ENCODE peak calls at places on chromosomes 2 and 18, in nine cellular contexts. J, T, U, A, M, E, L, X and N are unnamed samples.

GRCh38 chr2:15934291-15934945 is 5.9 kb upstream of the MYCN start:
- DNase-seq in M (no peak), J (no peak), T (no peak), U (no peak), X (no peak), L (no peak), E (no peak), A (no peak), N (no peak)

GRCh38 chr2:85852979-85853498 is 35.8 kb downstream of the ST3GAL5 start:
- DNase-seq in X (no peak), E (no peak), A (no peak), J (no peak), U (no peak), L (peak), M (no peak), T (no peak), N (peak)

GRCh38 chr2:45651415-45652089 is at the start of gene PRKCE:
- DNase-seq in L (peak), A (no peak), M (no peak), J (peak), E (peak), U (no peak), X (peak), T (peak), N (no peak)

GRCh38 chr2:203623104-203623503 is 83.3 kb upstream of the CD28 start:
- DNase-seq in U (peak), M (no peak), E (no peak), X (no peak), A (peak), J (peak), T (no peak), L (peak), N (peak)

GRCh38 chr18:79849328-79850207 is 51.8 kb downstream of the KCNG2 start:
- DNase-seq in E (no peak), J (no peak), T (no peak), M (no peak), X (no peak), L (no peak), A (no peak), U (no peak), N (no peak)

GRCh38 chr2:96116424-96116878 is at the start of gene ADRA2B:
- DNase-seq in L (no peak), M (peak), A (no peak), J (peak), U (no peak), T (peak), E (peak), X (peak), N (no peak)

GRCh38 chr2:218998414-218999002 is 5.3 kb upstream of the CRYBA2 start:
- DNase-seq in J (peak), X (no peak), L (no peak), M (peak), A (no peak), U (no peak), T (no peak), E (no peak), N (no peak)

GRCh38 chr2:120958623-120959366 is 223.1 kb downstream of the GLI2 start:
- DNase-seq in T (no peak), M (no peak), L (no peak), U (no peak), A (no peak), E (no peak), J (peak), X (peak), N (no peak)

GRCh38 chr2:101349893-101350662 is 37.2 kb downstream of the CREG2 start:
- DNase-seq in U (peak), A (no peak), T (no peak), J (no peak), M (no peak), X (no peak), L (peak), E (no peak), N (no peak)

GRCh38 chr18:33711514-33711913 is 133.5 kb downstream of the ASXL3 start:
- DNase-seq in A (no peak), M (no peak), X (no peak), J (no peak), T (no peak), U (no peak), E (no peak), L (no peak), N (no peak)

GRCh38 chr2:217101972-217102371 is 242.1 kb upstream of the TNP1 start:
- DNase-seq in A (no peak), M (no peak), L (no peak), J (no peak), T (no peak), U (no peak), X (no peak), E (no peak), N (no peak)

GRCh38 chr2:15577071-15577706 is 14.5 kb upstream of the DDX1 start:
- DNase-seq in U (peak), J (peak), X (peak), E (peak), A (peak), L (peak), T (peak), M (peak), N (peak)

GRCh38 chr18:25672490-25672889 is 320.5 kb upstream of the ZNF521 start:
- DNase-seq in E (no peak), U (no peak), X (peak), T (no peak), L (no peak), M (no peak), J (peak), A (no peak), N (no peak)

GRCh38 chr18:23166863-23167531 is 31.7 kb downstream of the CABLES1 start:
- DNase-seq in L (no peak), A (no peak), U (no peak), E (no peak), T (no peak), J (no peak), M (no peak), X (no peak), N (no peak)

GRCh38 chr2:167925775-167926174 is 321.6 kb downstream of the STK39 start:
- DNase-seq in E (no peak), A (no peak), X (no peak), U (no peak), T (no peak), L (no peak), J (no peak), M (peak), N (no peak)

GRCh38 chr2:68936462-68936861 is 16.2 kb downstream of the GKN2 start:
- DNase-seq in E (no peak), X (no peak), J (no peak), A (peak), M (no peak), L (peak), T (no peak), U (peak), N (no peak)

GRCh38 chr2:206154197-206154596 is 5.0 kb downstream of the NDUFS1 start:
- DNase-seq in E (no peak), L (no peak), T (no peak), U (no peak), J (peak), A (no peak), X (no peak), M (no peak), N (no peak)

GRCh38 chr2:3805120-3805519 is 101.7 kb downstream of the DCDC2C start:
- DNase-seq in J (peak), A (no peak), L (no peak), U (no peak), E (no peak), T (no peak), M (no peak), X (peak), N (no peak)

GRCh38 chr2:227374158-227374557 is 4.9 kb downstream of the TM4SF20 start:
- DNase-seq in J (no peak), T (no peak), X (no peak), M (no peak), E (no peak), A (no peak), L (no peak), U (no peak), N (no peak)

GRCh38 chr18:32257073-32257780 is 67.4 kb downstream of the MEP1B start:
- DNase-seq in L (no peak), U (no peak), M (no peak), A (no peak), E (no peak), X (no peak), J (no peak), T (no peak), N (no peak)

GRCh38 chr18:27954226-27954625 is 222.7 kb downstream of the CDH2 start:
- DNase-seq in L (no peak), X (no peak), M (no peak), J (peak), U (peak), A (peak), E (no peak), T (no peak), N (peak)

GRCh38 chr18:79988079-79988924 is at the start of gene TXNL4A:
- DNase-seq in A (peak), E (peak), T (peak), U (peak), J (peak), L (peak), M (peak), X (peak), N (peak)

GRCh38 chr2:65500319-65501040 is 68.1 kb upstream of the SPRED2 start:
- DNase-seq in E (no peak), U (no peak), X (no peak), J (no peak), M (no peak), T (no peak), A (no peak), L (no peak), N (no peak)

GRCh38 chr2:72765997-72766609 is 59.7 kb downstream of the EXOC6B start:
- DNase-seq in M (no peak), J (no peak), A (no peak), E (no peak), U (no peak), L (peak), X (no peak), T (no peak), N (no peak)

GRCh38 chr2:229133155-229133772 is 137.8 kb downstream of the PID1 start:
- DNase-seq in J (no peak), A (no peak), L (peak), M (peak), E (no peak), U (peak), T (no peak), X (peak), N (peak)

GRCh38 chr2:10344105-10345066 is 41.7 kb downstream of the HPCAL1 start:
- DNase-seq in L (peak), M (no peak), E (no peak), A (no peak), T (no peak), X (no peak), U (no peak), J (no peak), N (no peak)

GRCh38 chr18:77086656-77087390 is 45.8 kb downstream of the MBP start:
- DNase-seq in U (no peak), T (no peak), J (no peak), M (no peak), X (no peak), L (no peak), E (no peak), A (no peak), N (no peak)

GRCh38 chr2:99691931-99692330 is 202.1 kb upstream of the REV1 start:
- DNase-seq in U (no peak), T (no peak), L (no peak), A (no peak), J (no peak), E (no peak), X (no peak), M (no peak), N (no peak)

GRCh38 chr2:148853458-148853857 is 21.6 kb upstream of the KIF5C start:
- DNase-seq in M (no peak), U (no peak), T (no peak), X (no peak), J (no peak), E (no peak), L (no peak), A (no peak), N (no peak)

GRCh38 chr2:9703085-9703641 is 72.4 kb upstream of the YWHAQ start:
- DNase-seq in L (peak), M (no peak), T (no peak), X (no peak), U (peak), A (peak), J (peak), E (no peak), N (peak)

GRCh38 chr2:8049851-8050571 is 631.8 kb upstream of the ID2 start:
- DNase-seq in L (no peak), M (no peak), A (no peak), U (no peak), J (no peak), X (no peak), T (no peak), E (no peak), N (no peak)

GRCh38 chr2:173278794-173279527 is 75.7 kb upstream of the CDCA7 start:
- DNase-seq in A (no peak), U (no peak), L (no peak), J (no peak), X (no peak), T (no peak), M (no peak), E (no peak), N (no peak)

GRCh38 chr2:46164581-46165301 is 132.5 kb upstream of the EPAS1 start:
- DNase-seq in T (no peak), L (peak), M (no peak), U (peak), A (peak), E (peak), J (peak), X (no peak), N (peak)

GRCh38 chr2:156511803-156512202 is 75.6 kb downstream of the GPD2 start:
- DNase-seq in L (no peak), M (no peak), X (no peak), T (no peak), E (no peak), U (no peak), J (no peak), A (no peak), N (no peak)

GRCh38 chr2:3205845-3206244 is 171.8 kb downstream of the EIPR1 start:
- DNase-seq in E (no peak), J (no peak), U (no peak), A (no peak), M (no peak), T (no peak), X (no peak), L (no peak), N (no peak)